ENCODE peak calls at places on chromosomes 3 and 15, in nine cellular contexts. One of them, this sample, is unnamed.

GRCh38 chr3:177102526-177102925 is 94.8 kb downstream of the TBL1XR1 start:
- DNase-seq in NCI-H82: no peak
- DNase-seq in cardiac fibroblast: peak; percentile 83
- DNase-seq in Karpas-422: no peak
- DNase-seq in T-helper 1 cell: no peak
- DNase-seq in stimulated activated CD8-positive, alpha-beta memory T cell treated with anti-CD3 and anti-CD28 coated beads, Interleukin-12 subunit alpha, Interleukin-12 subunit beta, amount 100 ng/mL, for 4 hours: no peak
- DNase-seq in NCI-H524: no peak
- DNase-seq in stimulated activated naive B cell treated with anti-CD40 and anti-IgM and Interleukin-4, amounts not matched to agents 10 μg/mL and 1 μg/mL and 100 μg/mL, for 72 hours: no peak
- DNase-seq in T-helper 9 cell: no peak
- DNase-seq in this sample: no peak

GRCh38 chr3:129650256-129650872 is 43.9 kb upstream of the PLXND1 start:
- DNase-seq in NCI-H82: peak; percentile 80
- DNase-seq in cardiac fibroblast: peak; percentile 94
- DNase-seq in Karpas-422: peak; percentile 92
- DNase-seq in T-helper 1 cell: peak; percentile 43
- DNase-seq in stimulated activated CD8-positive, alpha-beta memory T cell treated with anti-CD3 and anti-CD28 coated beads, Interleukin-12 subunit alpha, Interleukin-12 subunit beta, amount 100 ng/mL, for 4 hours: no peak
- DNase-seq in NCI-H524: peak; percentile 42
- DNase-seq in stimulated activated naive B cell treated with anti-CD40 and anti-IgM and Interleukin-4, amounts not matched to agents 10 μg/mL and 1 μg/mL and 100 μg/mL, for 72 hours: peak; percentile 37
- DNase-seq in T-helper 9 cell: peak; percentile 30
- DNase-seq in this sample: peak; percentile 74

GRCh38 chr3:38040400-38040799 is 1.4 kb downstream of the DLEC1 start:
- DNase-seq in NCI-H82: no peak
- DNase-seq in cardiac fibroblast: no peak
- DNase-seq in Karpas-422: no peak
- DNase-seq in T-helper 1 cell: no peak
- DNase-seq in stimulated activated CD8-positive, alpha-beta memory T cell treated with anti-CD3 and anti-CD28 coated beads, Interleukin-12 subunit alpha, Interleukin-12 subunit beta, amount 100 ng/mL, for 4 hours: no peak
- DNase-seq in NCI-H524: no peak
- DNase-seq in stimulated activated naive B cell treated with anti-CD40 and anti-IgM and Interleukin-4, amounts not matched to agents 10 μg/mL and 1 μg/mL and 100 μg/mL, for 72 hours: no peak
- DNase-seq in T-helper 9 cell: no peak
- DNase-seq in this sample: no peak

GRCh38 chr3:32374788-32375595 is 16.7 kb upstream of the CMTM7 start:
- DNase-seq in NCI-H82: peak; percentile 78
- DNase-seq in cardiac fibroblast: peak; percentile 82
- DNase-seq in Karpas-422: peak; percentile 89
- DNase-seq in T-helper 1 cell: peak; percentile 71
- DNase-seq in stimulated activated CD8-positive, alpha-beta memory T cell treated with anti-CD3 and anti-CD28 coated beads, Interleukin-12 subunit alpha, Interleukin-12 subunit beta, amount 100 ng/mL, for 4 hours: peak; percentile 24
- DNase-seq in NCI-H524: peak; percentile 56
- DNase-seq in stimulated activated naive B cell treated with anti-CD40 and anti-IgM and Interleukin-4, amounts not matched to agents 10 μg/mL and 1 μg/mL and 100 μg/mL, for 72 hours: peak; percentile 63
- DNase-seq in T-helper 9 cell: peak; percentile 51
- DNase-seq in this sample: peak; percentile 80

GRCh38 chr3:120227710-120228347 is 57.2 kb downstream of the GPR156 start:
- DNase-seq in NCI-H82: no peak
- DNase-seq in cardiac fibroblast: no peak
- DNase-seq in Karpas-422: no peak
- DNase-seq in T-helper 1 cell: no peak
- DNase-seq in stimulated activated CD8-positive, alpha-beta memory T cell treated with anti-CD3 and anti-CD28 coated beads, Interleukin-12 subunit alpha, Interleukin-12 subunit beta, amount 100 ng/mL, for 4 hours: no peak
- DNase-seq in NCI-H524: no peak
- DNase-seq in stimulated activated naive B cell treated with anti-CD40 and anti-IgM and Interleukin-4, amounts not matched to agents 10 μg/mL and 1 μg/mL and 100 μg/mL, for 72 hours: no peak
- DNase-seq in T-helper 9 cell: no peak
- DNase-seq in this sample: no peak

GRCh38 chr15:92921215-92922131 is 21.3 kb downstream of the CHD2 start:
- DNase-seq in NCI-H82: no peak
- DNase-seq in cardiac fibroblast: no peak
- DNase-seq in Karpas-422: no peak
- DNase-seq in T-helper 1 cell: no peak
- DNase-seq in stimulated activated CD8-positive, alpha-beta memory T cell treated with anti-CD3 and anti-CD28 coated beads, Interleukin-12 subunit alpha, Interleukin-12 subunit beta, amount 100 ng/mL, for 4 hours: no peak
- DNase-seq in NCI-H524: no peak
- DNase-seq in stimulated activated naive B cell treated with anti-CD40 and anti-IgM and Interleukin-4, amounts not matched to agents 10 μg/mL and 1 μg/mL and 100 μg/mL, for 72 hours: no peak
- DNase-seq in T-helper 9 cell: no peak
- DNase-seq in this sample: peak; percentile 96

GRCh38 chr15:47432831-47433230 is 284.5 kb upstream of the SEMA6D start:
- DNase-seq in NCI-H82: no peak
- DNase-seq in cardiac fibroblast: no peak
- DNase-seq in Karpas-422: no peak
- DNase-seq in T-helper 1 cell: no peak
- DNase-seq in stimulated activated CD8-positive, alpha-beta memory T cell treated with anti-CD3 and anti-CD28 coated beads, Interleukin-12 subunit alpha, Interleukin-12 subunit beta, amount 100 ng/mL, for 4 hours: no peak
- DNase-seq in NCI-H524: no peak
- DNase-seq in stimulated activated naive B cell treated with anti-CD40 and anti-IgM and Interleukin-4, amounts not matched to agents 10 μg/mL and 1 μg/mL and 100 μg/mL, for 72 hours: no peak
- DNase-seq in T-helper 9 cell: no peak
- DNase-seq in this sample: no peak

GRCh38 chr3:133783762-133784161 is 21.9 kb upstream of the SRPRB start:
- DNase-seq in NCI-H82: no peak
- DNase-seq in cardiac fibroblast: no peak
- DNase-seq in Karpas-422: no peak
- DNase-seq in T-helper 1 cell: no peak
- DNase-seq in stimulated activated CD8-positive, alpha-beta memory T cell treated with anti-CD3 and anti-CD28 coated beads, Interleukin-12 subunit alpha, Interleukin-12 subunit beta, amount 100 ng/mL, for 4 hours: no peak
- DNase-seq in NCI-H524: no peak
- DNase-seq in stimulated activated naive B cell treated with anti-CD40 and anti-IgM and Interleukin-4, amounts not matched to agents 10 μg/mL and 1 μg/mL and 100 μg/mL, for 72 hours: no peak
- DNase-seq in T-helper 9 cell: no peak
- DNase-seq in this sample: no peak

GRCh38 chr15:66188464-66188863 is 65.1 kb downstream of the MEGF11 start:
- DNase-seq in NCI-H82: peak; percentile 69
- DNase-seq in cardiac fibroblast: no peak
- DNase-seq in Karpas-422: no peak
- DNase-seq in T-helper 1 cell: no peak
- DNase-seq in stimulated activated CD8-positive, alpha-beta memory T cell treated with anti-CD3 and anti-CD28 coated beads, Interleukin-12 subunit alpha, Interleukin-12 subunit beta, amount 100 ng/mL, for 4 hours: no peak
- DNase-seq in NCI-H524: peak; percentile 90
- DNase-seq in stimulated activated naive B cell treated with anti-CD40 and anti-IgM and Interleukin-4, amounts not matched to agents 10 μg/mL and 1 μg/mL and 100 μg/mL, for 72 hours: no peak
- DNase-seq in T-helper 9 cell: no peak
- DNase-seq in this sample: no peak

GRCh38 chr3:176935524-176935923 is 261.8 kb downstream of the TBL1XR1 start:
- DNase-seq in NCI-H82: no peak
- DNase-seq in cardiac fibroblast: no peak
- DNase-seq in Karpas-422: no peak
- DNase-seq in T-helper 1 cell: no peak
- DNase-seq in stimulated activated CD8-positive, alpha-beta memory T cell treated with anti-CD3 and anti-CD28 coated beads, Interleukin-12 subunit alpha, Interleukin-12 subunit beta, amount 100 ng/mL, for 4 hours: no peak
- DNase-seq in NCI-H524: no peak
- DNase-seq in stimulated activated naive B cell treated with anti-CD40 and anti-IgM and Interleukin-4, amounts not matched to agents 10 μg/mL and 1 μg/mL and 100 μg/mL, for 72 hours: no peak
- DNase-seq in T-helper 9 cell: no peak
- DNase-seq in this sample: no peak

GRCh38 chr3:48709051-48709461 is 8.0 kb downstream of the IP6K2 start:
- DNase-seq in NCI-H82: no peak
- DNase-seq in cardiac fibroblast: no peak
- DNase-seq in Karpas-422: no peak
- DNase-seq in T-helper 1 cell: no peak
- DNase-seq in stimulated activated CD8-positive, alpha-beta memory T cell treated with anti-CD3 and anti-CD28 coated beads, Interleukin-12 subunit alpha, Interleukin-12 subunit beta, amount 100 ng/mL, for 4 hours: no peak
- DNase-seq in NCI-H524: no peak
- DNase-seq in stimulated activated naive B cell treated with anti-CD40 and anti-IgM and Interleukin-4, amounts not matched to agents 10 μg/mL and 1 μg/mL and 100 μg/mL, for 72 hours: no peak
- DNase-seq in T-helper 9 cell: no peak
- DNase-seq in this sample: peak; percentile 87

GRCh38 chr3:48268936-48269551 is 28.1 kb downstream of the ZNF589 start:
- DNase-seq in NCI-H82: no peak
- DNase-seq in cardiac fibroblast: peak; percentile 9
- DNase-seq in Karpas-422: no peak
- DNase-seq in T-helper 1 cell: peak; percentile 17
- DNase-seq in stimulated activated CD8-positive, alpha-beta memory T cell treated with anti-CD3 and anti-CD28 coated beads, Interleukin-12 subunit alpha, Interleukin-12 subunit beta, amount 100 ng/mL, for 4 hours: peak; percentile 13
- DNase-seq in NCI-H524: no peak
- DNase-seq in stimulated activated naive B cell treated with anti-CD40 and anti-IgM and Interleukin-4, amounts not matched to agents 10 μg/mL and 1 μg/mL and 100 μg/mL, for 72 hours: no peak
- DNase-seq in T-helper 9 cell: no peak
- DNase-seq in this sample: no peak

This sample was measured in kidney tubule cell.